ENCODE peak calls at places on chromosome 13, in four cellular contexts. R, F, X and Q are unnamed samples.

GRCh38 chr13:43087960-43088580 is 64.7 kb downstream of the DNAJC15 start:
- DNase-seq in R (no peak), X (no peak), F (no peak), Q (no peak)

GRCh38 chr13:98496239-98496668 is 80.7 kb downstream of the STK24 start:
- DNase-seq in R (no peak), X (no peak), F (no peak), Q (no peak)

GRCh38 chr13:44364601-44365000 is 9.0 kb upstream of the SERP2 start:
- DNase-seq in F (no peak), X (no peak), R (no peak), Q (no peak)

GRCh38 chr13:59172076-59172475 is 991.7 kb downstream of the DIAPH3 start:
- DNase-seq in F (no peak), R (no peak), X (no peak), Q (no peak)

GRCh38 chr13:20438801-20439200 is 86.9 kb downstream of the CRYL1 start:
- DNase-seq in R (no peak), F (no peak), X (no peak), Q (no peak)

GRCh38 chr13:109818891-109819290 is 32.5 kb upstream of the IRS2 start:
- DNase-seq in R (no peak), X (no peak), F (no peak), Q (no peak)

GRCh38 chr13:24306632-24307031 is 2.7 kb upstream of the C1QTNF9 start:
- DNase-seq in X (no peak), F (no peak), R (no peak), Q (no peak)

GRCh38 chr13:66660013-66660804 is 569.9 kb downstream of the PCDH9 start:
- DNase-seq in R (no peak), X (no peak), F (no peak), Q (no peak)

GRCh38 chr13:24267283-24267682 is 42.1 kb upstream of the C1QTNF9 start:
- DNase-seq in X (no peak), R (no peak), F (peak), Q (no peak)

GRCh38 chr13:74104661-74105275 is 29.4 kb downstream of the KLF12 start:
- DNase-seq in F (no peak), X (no peak), R (no peak), Q (no peak)

GRCh38 chr13:20334309-20334708 is 102.2 kb upstream of the GJB6 start:
- DNase-seq in R (no peak), F (no peak), X (no peak), Q (no peak)

GRCh38 chr13:23707674-23708073 is 137.5 kb downstream of the TNFRSF19 start:
- DNase-seq in R (no peak), F (no peak), X (no peak), Q (no peak)

GRCh38 chr13:94192576-94192975 is 286.9 kb downstream of the DCT start:
- DNase-seq in X (no peak), R (peak), F (no peak), Q (no peak)

GRCh38 chr13:109494955-109495354 is 291.4 kb downstream of the IRS2 start:
- DNase-seq in X (peak), F (no peak), R (no peak), Q (no peak)

GRCh38 chr13:100600915-100601314 is 12.3 kb upstream of the GGACT start:
- DNase-seq in X (no peak), F (no peak), R (no peak), Q (no peak)

GRCh38 chr13:34310539-34310938 is 492.6 kb downstream of the RFC3 start:
- DNase-seq in X (peak), F (no peak), R (no peak), Q (no peak)

GRCh38 chr13:42039457-42039945 is 8.9 kb upstream of the DGKH start:
- DNase-seq in X (peak), F (peak), R (no peak), Q (no peak)

GRCh38 chr13:42036711-42037110 is 11.7 kb upstream of the DGKH start:
- DNase-seq in R (no peak), X (no peak), F (no peak), Q (no peak)

GRCh38 chr13:42040730-42041016 is 7.8 kb upstream of the DGKH start:
- DNase-seq in R (no peak), F (no peak), X (no peak), Q (no peak)

GRCh38 chr13:42039946-42040729 is 8.3 kb upstream of the DGKH start:
- DNase-seq in F (peak), R (peak), X (peak), Q (peak)

GRCh38 chr13:42038661-42039456 is 9.6 kb upstream of the DGKH start:
- DNase-seq in F (no peak), X (no peak), R (no peak), Q (no peak)
- TF ChIP-seq TAF1 in F (no peak), X (no peak), R (no peak), Q (no peak)

GRCh38 chr13:105569816-105570215 is 965.6 kb downstream of the EFNB2 start:
- DNase-seq in R (no peak), F (no peak), X (peak), Q (no peak)

GRCh38 chr13:105567951-105568510 is 967.4 kb downstream of the EFNB2 start:
- DNase-seq in X (no peak), F (no peak), R (no peak), Q (no peak)

GRCh38 chr13:105572401-105572800 is 963.1 kb downstream of the EFNB2 start:
- DNase-seq in F (no peak), X (no peak), R (no peak), Q (no peak)

GRCh38 chr13:105573134-105573533 is 962.3 kb downstream of the EFNB2 start:
- DNase-seq in F (no peak), R (no peak), X (no peak), Q (no peak)
- TF ChIP-seq TAF1 in F (no peak), R (no peak), X (no peak), Q (no peak)

GRCh38 chr13:22427783-22428182 is 753.0 kb upstream of the SGCG start:
- DNase-seq in X (no peak), R (no peak), F (no peak), Q (no peak)

GRCh38 chr13:22432690-22433089 is 748.1 kb upstream of the SGCG start:
- DNase-seq in F (no peak), X (no peak), R (no peak), Q (no peak)

GRCh38 chr13:22427041-22427440 is 753.7 kb upstream of the SGCG start:
- DNase-seq in R (no peak), F (no peak), X (no peak), Q (no peak)

GRCh38 chr13:22423261-22423660 is 752.4 kb downstream of the FGF9 start:
- DNase-seq in F (no peak), X (no peak), R (no peak), Q (no peak)

DNA sequence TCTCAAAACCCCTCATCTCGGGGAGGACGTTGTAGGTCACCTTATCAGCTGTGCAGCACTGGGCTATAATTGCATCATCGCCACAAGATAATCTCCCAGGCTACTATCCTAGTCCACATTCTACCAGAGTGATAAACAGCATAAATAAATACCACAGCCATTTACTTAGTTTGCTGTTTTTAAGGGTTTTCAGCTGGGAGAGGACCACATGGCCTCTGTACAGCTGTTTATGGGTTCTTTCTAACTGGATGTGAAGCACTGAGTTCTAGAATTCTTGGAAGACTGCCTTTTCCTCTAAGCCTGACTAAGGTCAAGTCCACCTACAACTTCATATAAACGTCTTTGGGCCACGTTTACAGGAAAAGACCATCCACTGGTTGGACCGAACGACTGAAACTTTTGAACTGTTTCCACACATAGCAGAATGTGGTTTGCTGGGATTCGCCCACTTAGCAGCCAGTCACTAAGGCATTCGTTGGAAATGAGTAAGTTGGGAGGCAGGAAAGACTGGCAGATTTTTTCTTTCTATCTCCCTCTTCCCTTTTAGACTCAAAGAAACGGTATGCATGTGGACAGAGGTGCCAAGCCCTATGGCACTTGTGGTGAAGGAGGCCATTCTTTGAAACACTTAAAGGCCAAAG is 752.5 kb upstream of the SGCG start:
- DNase-seq in R (no peak), F (no peak), X (peak), Q (no peak)
- TF ChIP-seq TAF1 in R (no peak), F (no peak), X (no peak), Q (no peak)

GRCh38 chr13:71054358-71054757 is 812.6 kb downstream of the DACH1 start:
- DNase-seq in F (no peak), R (no peak), X (no peak), Q (no peak)
- TF ChIP-seq TAF1 in F (no peak), R (no peak), X (no peak), Q (no peak)

DNA sequence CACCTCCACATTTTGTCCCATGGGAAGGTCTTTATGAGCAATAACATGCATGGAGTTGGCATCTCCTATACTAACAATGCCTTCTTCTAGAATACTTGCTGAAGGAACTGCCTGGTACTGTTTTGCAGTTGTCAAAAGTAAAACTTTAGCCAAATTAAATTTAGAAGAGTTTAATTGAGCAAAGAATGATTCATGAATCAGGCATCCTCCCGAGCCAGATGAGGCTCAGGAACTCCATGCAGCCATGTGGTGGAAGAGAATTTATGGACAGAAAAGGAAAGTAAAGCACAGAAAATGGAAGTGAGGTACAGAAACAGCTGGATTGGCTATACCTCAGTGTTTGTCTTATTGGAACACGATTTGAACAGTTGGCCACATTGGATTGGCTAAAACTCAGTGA is 1081.9 kb downstream of the SLITRK1 start:
- DNase-seq in F (no peak), R (no peak), X (no peak), Q (no peak)
- TF ChIP-seq TAF1 in F (no peak), R (no peak), X (no peak), Q (no peak)

GRCh38 chr13:107209811-107210210 is 641.9 kb upstream of the ARGLU1 start:
- DNase-seq in R (no peak), F (no peak), X (no peak), Q (no peak)
- TF ChIP-seq TAF1 in R (no peak), F (no peak), X (no peak), Q (no peak)

GRCh38 chr13:90928109-90928508 is 419.4 kb upstream of the MIR17HG start:
- DNase-seq in F (no peak), R (no peak), X (no peak), Q (no peak)
- TF ChIP-seq TAF1 in F (no peak), R (no peak), X (no peak), Q (no peak)

GRCh38 chr13:97030705-97031452 is 36.6 kb upstream of the OXGR1 start:
- DNase-seq in F (no peak), X (peak), R (no peak), Q (no peak)
- TF ChIP-seq TAF1 in F (no peak), X (no peak), R (no peak), Q (no peak)

DNA sequence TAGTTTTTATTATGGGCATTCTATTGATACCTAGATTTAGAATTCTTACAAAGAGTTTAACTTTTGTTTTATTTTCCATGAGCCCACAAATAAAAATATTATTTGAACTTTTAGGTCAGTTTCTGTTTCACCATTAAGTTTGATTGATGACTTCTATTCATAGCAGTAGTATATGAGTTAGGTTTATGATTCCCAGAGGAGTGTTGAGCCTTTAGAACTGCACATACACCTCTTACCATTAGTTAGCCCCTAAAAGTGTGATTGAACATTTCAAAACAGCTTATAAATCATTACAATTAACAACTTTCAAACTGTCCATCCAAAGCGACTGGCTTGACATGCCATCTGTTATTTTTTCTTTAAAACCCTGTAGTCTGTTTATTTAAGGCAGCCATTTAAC is 19.0 kb upstream of the PCDH17 start:
- DNase-seq in R (no peak), X (no peak), F (no peak), Q (no peak)
- TF ChIP-seq TAF1 in R (no peak), X (no peak), F (no peak), Q (no peak)